ENCODE peak calls at places on chromosomes 7 and 10, in eight cellular contexts. One of them, this sample, is unnamed. For H3K4me1, the result is how much of the 10 kb centered on the place peaks cover.

GRCh38 chr7:95011156-95011928 is 103.9 kb downstream of the PPP1R9A start:
- DNase-seq in H9: no peak
- DNase-seq in tibial artery: no peak
- DNase-seq in CD8-positive, alpha-beta memory T cell: no peak
- DNase-seq in kidney: no peak
- DNase-seq in ovary: no peak
- DNase-seq in right cardiac atrium: no peak
- DNase-seq in esophagus squamous epithelium: no peak
- DNase-seq in this sample: no peak

GRCh38 chr10:105605104-105605503 is 964.0 kb downstream of the SORCS3 start:
- DNase-seq in H9: no peak
- DNase-seq in tibial artery: no peak
- DNase-seq in CD8-positive, alpha-beta memory T cell: no peak
- DNase-seq in kidney: no peak
- DNase-seq in ovary: no peak
- DNase-seq in right cardiac atrium: no peak
- DNase-seq in esophagus squamous epithelium: no peak
- DNase-seq in this sample: no peak

GRCh38 chr7:46123-46829 is 146.1 kb upstream of the FAM20C start:
- DNase-seq in H9: no peak
- DNase-seq in tibial artery: no peak
- DNase-seq in CD8-positive, alpha-beta memory T cell: no peak
- DNase-seq in kidney: peak
- DNase-seq in ovary: peak
- DNase-seq in right cardiac atrium: peak
- DNase-seq in esophagus squamous epithelium: no peak
- DNase-seq in this sample: no peak

GRCh38 chr7:42982604-42983115 is 50.5 kb downstream of the MRPL32 start:
- DNase-seq in H9: peak
- DNase-seq in tibial artery: no peak
- DNase-seq in CD8-positive, alpha-beta memory T cell: no peak
- DNase-seq in kidney: no peak
- DNase-seq in ovary: no peak
- DNase-seq in right cardiac atrium: no peak
- DNase-seq in esophagus squamous epithelium: no peak
- DNase-seq in this sample: no peak

GRCh38 chr7:80243425-80243824 is 108.8 kb downstream of the GNAI1 start:
- DNase-seq in H9: no peak
- DNase-seq in tibial artery: no peak
- DNase-seq in CD8-positive, alpha-beta memory T cell: no peak
- DNase-seq in kidney: no peak
- DNase-seq in ovary: no peak
- DNase-seq in right cardiac atrium: no peak
- DNase-seq in esophagus squamous epithelium: no peak
- DNase-seq in this sample: no peak

GRCh38 chr7:128390871-128391565 is 18.8 kb downstream of the IMPDH1 start:
- DNase-seq in H9: no peak
- DNase-seq in tibial artery: no peak
- DNase-seq in CD8-positive, alpha-beta memory T cell: no peak
- DNase-seq in kidney: no peak
- DNase-seq in ovary: no peak
- DNase-seq in right cardiac atrium: no peak
- DNase-seq in esophagus squamous epithelium: no peak
- DNase-seq in this sample: no peak

GRCh38 chr10:95295031-95295755 is 4.4 kb upstream of the PDLIM1 start:
- DNase-seq in H9: peak
- DNase-seq in tibial artery: no peak
- DNase-seq in CD8-positive, alpha-beta memory T cell: peak
- DNase-seq in kidney: peak
- DNase-seq in ovary: no peak
- DNase-seq in right cardiac atrium: peak
- DNase-seq in esophagus squamous epithelium: peak
- DNase-seq in this sample: peak

GRCh38 chr7:25759748-25760147 is 392.2 kb upstream of the NFE2L3 start:
- DNase-seq in H9: peak
- DNase-seq in tibial artery: no peak
- DNase-seq in CD8-positive, alpha-beta memory T cell: no peak
- DNase-seq in kidney: no peak
- DNase-seq in ovary: no peak
- DNase-seq in right cardiac atrium: no peak
- DNase-seq in esophagus squamous epithelium: no peak
- DNase-seq in this sample: no peak

GRCh38 chr7:151361193-151361959 is 19.8 kb downstream of the NUB1 start:
- DNase-seq in H9: no peak
- DNase-seq in tibial artery: no peak
- DNase-seq in CD8-positive, alpha-beta memory T cell: no peak
- DNase-seq in kidney: no peak
- DNase-seq in ovary: peak
- DNase-seq in right cardiac atrium: no peak
- DNase-seq in esophagus squamous epithelium: no peak
- DNase-seq in this sample: no peak

GRCh38 chr7:84248267-84248666 is 53.7 kb upstream of the SEMA3A start:
- DNase-seq in H9: no peak
- DNase-seq in tibial artery: no peak
- DNase-seq in CD8-positive, alpha-beta memory T cell: no peak
- DNase-seq in kidney: no peak
- DNase-seq in ovary: no peak
- DNase-seq in right cardiac atrium: no peak
- DNase-seq in esophagus squamous epithelium: no peak
- DNase-seq in this sample: no peak

GRCh38 chr7:137080516-137081203 is 212.2 kb downstream of the CHRM2 start:
- DNase-seq in H9: no peak
- DNase-seq in tibial artery: no peak
- DNase-seq in CD8-positive, alpha-beta memory T cell: no peak
- DNase-seq in kidney: no peak
- DNase-seq in ovary: no peak
- DNase-seq in right cardiac atrium: no peak
- DNase-seq in esophagus squamous epithelium: no peak
- DNase-seq in this sample: no peak

GRCh38 chr7:122970740-122971725 is 24.5 kb downstream of the TAS2R16 start:
- DNase-seq in H9: no peak
- DNase-seq in tibial artery: no peak
- DNase-seq in CD8-positive, alpha-beta memory T cell: no peak
- DNase-seq in kidney: no peak
- DNase-seq in ovary: no peak
- DNase-seq in right cardiac atrium: no peak
- DNase-seq in esophagus squamous epithelium: no peak
- DNase-seq in this sample: no peak

GRCh38 chr10:125117941-125118630 is 42.3 kb downstream of the CTBP2 start:
- DNase-seq in H9: no peak
- DNase-seq in tibial artery: peak
- DNase-seq in CD8-positive, alpha-beta memory T cell: no peak
- DNase-seq in kidney: no peak
- DNase-seq in ovary: peak
- DNase-seq in right cardiac atrium: peak
- DNase-seq in esophagus squamous epithelium: no peak
- DNase-seq in this sample: peak

DNA sequence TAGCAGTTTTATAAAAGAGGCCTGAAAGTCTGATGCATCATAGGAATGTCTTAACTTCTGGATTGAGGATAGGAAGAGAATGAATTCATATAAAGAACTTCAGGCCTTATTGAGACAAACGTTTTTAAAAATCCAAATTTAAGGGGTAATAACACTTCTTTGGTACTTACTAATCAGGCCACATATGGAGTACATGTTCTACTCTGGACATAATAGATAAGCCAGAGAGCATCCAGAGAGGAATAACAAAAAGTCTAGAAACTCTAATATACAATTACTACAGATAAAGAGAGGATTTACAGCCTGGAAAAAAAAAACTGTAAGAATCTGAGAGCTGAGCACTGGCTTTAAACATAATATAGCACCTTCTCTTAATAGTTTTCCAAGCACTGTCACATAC is 2.9 kb downstream of the MTPAP start:
- DNase-seq in H9: no peak
- DNase-seq in tibial artery: no peak
- DNase-seq in CD8-positive, alpha-beta memory T cell: no peak
- DNase-seq in kidney: no peak
- DNase-seq in ovary: no peak
- DNase-seq in right cardiac atrium: no peak
- DNase-seq in esophagus squamous epithelium: no peak
- DNase-seq in this sample: no peak
- H3K4me1 ChIP-seq in H9: under half
- H3K4me1 ChIP-seq in tibial artery: under half
- H3K4me1 ChIP-seq in CD8-positive, alpha-beta memory T cell: under half
- H3K4me1 ChIP-seq in kidney: under half
- H3K4me1 ChIP-seq in ovary: under half
- H3K4me1 ChIP-seq in right cardiac atrium: under half
- H3K4me1 ChIP-seq in esophagus squamous epithelium: under half
- H3K4me1 ChIP-seq in this sample: under half

GRCh38 chr7:149791411-149792219 is 18.2 kb upstream of the ZNF467 start:
- DNase-seq in H9: no peak
- DNase-seq in tibial artery: no peak
- DNase-seq in CD8-positive, alpha-beta memory T cell: no peak
- DNase-seq in kidney: no peak
- DNase-seq in ovary: no peak
- DNase-seq in right cardiac atrium: no peak
- DNase-seq in esophagus squamous epithelium: no peak
- DNase-seq in this sample: peak

GRCh38 chr7:149794665-149795064 is 21.3 kb upstream of the ZNF467 start:
- DNase-seq in H9: no peak
- DNase-seq in tibial artery: no peak
- DNase-seq in CD8-positive, alpha-beta memory T cell: no peak
- DNase-seq in kidney: no peak
- DNase-seq in ovary: no peak
- DNase-seq in right cardiac atrium: no peak
- DNase-seq in esophagus squamous epithelium: no peak
- DNase-seq in this sample: no peak

GRCh38 chr7:149792220-149792595 is 18.8 kb upstream of the ZNF467 start:
- DNase-seq in H9: no peak
- DNase-seq in tibial artery: no peak
- DNase-seq in CD8-positive, alpha-beta memory T cell: no peak
- DNase-seq in kidney: no peak
- DNase-seq in ovary: no peak
- DNase-seq in right cardiac atrium: no peak
- DNase-seq in esophagus squamous epithelium: no peak
- DNase-seq in this sample: no peak

GRCh38 chr7:149795126-149795525 is 21.7 kb upstream of the ZNF467 start:
- DNase-seq in H9: no peak
- DNase-seq in tibial artery: no peak
- DNase-seq in CD8-positive, alpha-beta memory T cell: no peak
- DNase-seq in kidney: no peak
- DNase-seq in ovary: no peak
- DNase-seq in right cardiac atrium: no peak
- DNase-seq in esophagus squamous epithelium: no peak
- DNase-seq in this sample: no peak

DNA sequence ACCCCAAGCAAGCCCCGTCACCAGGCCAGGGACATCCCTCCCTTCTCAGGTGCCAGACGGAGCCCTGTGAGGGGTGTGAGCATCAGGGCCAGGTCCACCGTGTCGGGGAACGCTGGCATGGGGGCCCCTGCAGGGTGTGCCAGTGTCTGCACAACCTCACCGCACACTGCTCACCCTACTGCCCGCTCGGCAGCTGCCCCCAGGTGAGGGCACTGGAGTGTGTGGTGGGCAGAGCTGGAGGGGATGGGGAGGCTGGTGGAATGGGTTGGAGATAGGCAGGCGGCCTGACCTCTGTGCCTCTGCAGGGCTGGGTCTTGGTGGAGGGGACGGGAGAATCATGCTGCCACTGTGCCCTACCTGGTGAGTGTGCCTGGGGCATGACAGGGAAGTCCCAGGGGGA is 19.9 kb upstream of the ZNF467 start:
- DNase-seq in H9: no peak
- DNase-seq in tibial artery: no peak
- DNase-seq in CD8-positive, alpha-beta memory T cell: no peak
- DNase-seq in kidney: no peak
- DNase-seq in ovary: no peak
- DNase-seq in right cardiac atrium: no peak
- DNase-seq in esophagus squamous epithelium: no peak
- DNase-seq in this sample: no peak
- H3K4me1 ChIP-seq in H9: under half
- H3K4me1 ChIP-seq in tibial artery: under half
- H3K4me1 ChIP-seq in CD8-positive, alpha-beta memory T cell: under half
- H3K4me1 ChIP-seq in kidney: under half
- H3K4me1 ChIP-seq in ovary: under half
- H3K4me1 ChIP-seq in right cardiac atrium: under half
- H3K4me1 ChIP-seq in esophagus squamous epithelium: under half
- H3K4me1 ChIP-seq in this sample: under half

GRCh38 chr10:63708421-63708820 is 187.2 kb downstream of the REEP3 start:
- DNase-seq in H9: no peak
- DNase-seq in tibial artery: no peak
- DNase-seq in CD8-positive, alpha-beta memory T cell: no peak
- DNase-seq in kidney: no peak
- DNase-seq in ovary: no peak
- DNase-seq in right cardiac atrium: no peak
- DNase-seq in esophagus squamous epithelium: no peak
- DNase-seq in this sample: no peak

GRCh38 chr10:63711361-63711760 is 190.2 kb downstream of the REEP3 start:
- DNase-seq in H9: no peak
- DNase-seq in tibial artery: peak
- DNase-seq in CD8-positive, alpha-beta memory T cell: no peak
- DNase-seq in kidney: no peak
- DNase-seq in ovary: no peak
- DNase-seq in right cardiac atrium: peak
- DNase-seq in esophagus squamous epithelium: no peak
- DNase-seq in this sample: peak

GRCh38 chr10:63712717-63713115 is 191.5 kb downstream of the REEP3 start:
- DNase-seq in H9: no peak
- DNase-seq in tibial artery: no peak
- DNase-seq in CD8-positive, alpha-beta memory T cell: no peak
- DNase-seq in kidney: no peak
- DNase-seq in ovary: no peak
- DNase-seq in right cardiac atrium: no peak
- DNase-seq in esophagus squamous epithelium: no peak
- DNase-seq in this sample: no peak

GRCh38 chr10:63711866-63712716 is 190.9 kb downstream of the REEP3 start:
- DNase-seq in H9: no peak
- DNase-seq in tibial artery: peak
- DNase-seq in CD8-positive, alpha-beta memory T cell: no peak
- DNase-seq in kidney: peak
- DNase-seq in ovary: peak
- DNase-seq in right cardiac atrium: peak
- DNase-seq in esophagus squamous epithelium: peak
- DNase-seq in this sample: peak

DNA sequence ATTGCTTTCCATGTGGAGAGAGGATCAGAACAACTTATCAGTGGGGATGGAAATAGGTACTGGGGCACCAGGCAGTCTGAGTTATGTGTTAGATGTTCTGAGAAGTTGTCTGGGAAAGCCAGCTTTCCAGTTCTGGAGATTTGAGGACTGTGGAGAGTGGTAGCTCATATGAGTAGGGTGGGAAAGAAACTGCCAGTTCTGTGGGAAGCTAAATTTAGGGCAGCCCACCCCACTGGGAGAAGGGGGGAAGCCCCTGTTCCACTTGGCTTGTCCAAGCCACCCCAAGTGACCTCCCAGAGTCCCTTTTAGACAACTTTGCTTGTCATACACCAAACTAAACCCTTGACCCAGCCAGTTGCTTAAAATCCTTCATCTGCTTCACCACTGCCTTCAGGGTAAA is 189.5 kb downstream of the REEP3 start:
- DNase-seq in H9: no peak
- DNase-seq in tibial artery: no peak
- DNase-seq in CD8-positive, alpha-beta memory T cell: no peak
- DNase-seq in kidney: no peak
- DNase-seq in ovary: no peak
- DNase-seq in right cardiac atrium: no peak
- DNase-seq in esophagus squamous epithelium: no peak
- DNase-seq in this sample: no peak
- H3K4me1 ChIP-seq in H9: under half
- H3K4me1 ChIP-seq in tibial artery: half or more
- H3K4me1 ChIP-seq in CD8-positive, alpha-beta memory T cell: under half
- H3K4me1 ChIP-seq in kidney: under half
- H3K4me1 ChIP-seq in ovary: under half
- H3K4me1 ChIP-seq in right cardiac atrium: under half
- H3K4me1 ChIP-seq in esophagus squamous epithelium: half or more
- H3K4me1 ChIP-seq in this sample: half or more

GRCh38 chr7:23471090-23471859 is 984 bp upstream of the IGF2BP3 start:
- DNase-seq in H9: peak
- DNase-seq in tibial artery: no peak
- DNase-seq in CD8-positive, alpha-beta memory T cell: no peak
- DNase-seq in kidney: no peak
- DNase-seq in ovary: no peak
- DNase-seq in right cardiac atrium: no peak
- DNase-seq in esophagus squamous epithelium: no peak
- DNase-seq in this sample: no peak
- H3K4me1 ChIP-seq in H9: under half
- H3K4me1 ChIP-seq in tibial artery: half or more
- H3K4me1 ChIP-seq in CD8-positive, alpha-beta memory T cell: half or more
- H3K4me1 ChIP-seq in kidney: under half
- H3K4me1 ChIP-seq in ovary: under half
- H3K4me1 ChIP-seq in right cardiac atrium: under half
- H3K4me1 ChIP-seq in esophagus squamous epithelium: half or more
- H3K4me1 ChIP-seq in this sample: under half